ENCODE peak calls at places on chromosomes 7 and 10, in seven cellular contexts. One of them, this sample, is unnamed.

GRCh38 chr10:71706216-71707121 is 13.1 kb downstream of the C10orf105 start:
- DNase-seq in non-pigmented ciliary epithelial cell: no peak
- DNase-seq in BJ: no peak
- DNase-seq in CD8-positive, alpha-beta T cell: no peak
- DNase-seq in hypothalamus: no peak
- DNase-seq in foreskin fibroblast: no peak
- DNase-seq in mesenchymal stem cell: no peak
- DNase-seq in this sample: no peak

GRCh38 chr7:50653116-50653854 is 88.1 kb upstream of the DDC start:
- DNase-seq in non-pigmented ciliary epithelial cell: no peak
- DNase-seq in BJ: no peak
- DNase-seq in CD8-positive, alpha-beta T cell: no peak
- DNase-seq in hypothalamus: no peak
- DNase-seq in foreskin fibroblast: peak
- DNase-seq in mesenchymal stem cell: peak
- DNase-seq in this sample: no peak

GRCh38 chr10:70054902-70055301 is 2.3 kb downstream of the MACROH2A2 start:
- DNase-seq in non-pigmented ciliary epithelial cell: no peak
- DNase-seq in BJ: no peak
- DNase-seq in CD8-positive, alpha-beta T cell: no peak
- DNase-seq in hypothalamus: no peak
- DNase-seq in foreskin fibroblast: no peak
- DNase-seq in mesenchymal stem cell: no peak
- DNase-seq in this sample: no peak

GRCh38 chr10:93447019-93447418 is 35.1 kb downstream of the MYOF start:
- DNase-seq in non-pigmented ciliary epithelial cell: no peak
- DNase-seq in BJ: no peak
- DNase-seq in CD8-positive, alpha-beta T cell: no peak
- DNase-seq in hypothalamus: no peak
- DNase-seq in foreskin fibroblast: no peak
- DNase-seq in mesenchymal stem cell: no peak
- DNase-seq in this sample: no peak

GRCh38 chr7:10913457-10913856 is 60.2 kb upstream of the PHF14 start:
- DNase-seq in non-pigmented ciliary epithelial cell: no peak
- DNase-seq in BJ: no peak
- DNase-seq in CD8-positive, alpha-beta T cell: no peak
- DNase-seq in hypothalamus: no peak
- DNase-seq in foreskin fibroblast: no peak
- DNase-seq in mesenchymal stem cell: no peak
- DNase-seq in this sample: no peak

GRCh38 chr7:74606101-74606908 is 51.2 kb upstream of the GTF2I start:
- DNase-seq in non-pigmented ciliary epithelial cell: no peak
- DNase-seq in BJ: no peak
- DNase-seq in CD8-positive, alpha-beta T cell: peak
- DNase-seq in hypothalamus: no peak
- DNase-seq in foreskin fibroblast: peak
- DNase-seq in mesenchymal stem cell: no peak
- DNase-seq in this sample: no peak

GRCh38 chr10:71213127-71213616 is 802 bp downstream of the UNC5B start:
- DNase-seq in non-pigmented ciliary epithelial cell: no peak
- DNase-seq in BJ: no peak
- DNase-seq in CD8-positive, alpha-beta T cell: no peak
- DNase-seq in hypothalamus: no peak
- DNase-seq in foreskin fibroblast: peak
- DNase-seq in mesenchymal stem cell: peak
- DNase-seq in this sample: no peak

GRCh38 chr10:17003666-17004065 is 125.9 kb downstream of the CUBN start:
- DNase-seq in non-pigmented ciliary epithelial cell: no peak
- DNase-seq in BJ: no peak
- DNase-seq in CD8-positive, alpha-beta T cell: no peak
- DNase-seq in hypothalamus: no peak
- DNase-seq in foreskin fibroblast: no peak
- DNase-seq in mesenchymal stem cell: peak
- DNase-seq in this sample: no peak

GRCh38 chr7:33813331-33813730 is 92.0 kb upstream of the BMPER start:
- DNase-seq in non-pigmented ciliary epithelial cell: no peak
- DNase-seq in BJ: no peak
- DNase-seq in CD8-positive, alpha-beta T cell: no peak
- DNase-seq in hypothalamus: no peak
- DNase-seq in foreskin fibroblast: no peak
- DNase-seq in mesenchymal stem cell: no peak
- DNase-seq in this sample: no peak

GRCh38 chr10:70222340-70222794 is 10.9 kb downstream of the PPA1 start:
- DNase-seq in non-pigmented ciliary epithelial cell: no peak
- DNase-seq in BJ: no peak
- DNase-seq in CD8-positive, alpha-beta T cell: no peak
- DNase-seq in hypothalamus: no peak
- DNase-seq in foreskin fibroblast: peak
- DNase-seq in mesenchymal stem cell: no peak
- DNase-seq in this sample: no peak

GRCh38 chr7:87231243-87231642 is 11.7 kb upstream of the TMEM243 start:
- DNase-seq in non-pigmented ciliary epithelial cell: no peak
- DNase-seq in BJ: no peak
- DNase-seq in CD8-positive, alpha-beta T cell: no peak
- DNase-seq in hypothalamus: no peak
- DNase-seq in foreskin fibroblast: no peak
- DNase-seq in mesenchymal stem cell: no peak
- DNase-seq in this sample: no peak

GRCh38 chr10:1360581-1361164 is 304.5 kb downstream of the WDR37 start:
- DNase-seq in non-pigmented ciliary epithelial cell: no peak
- DNase-seq in BJ: no peak
- DNase-seq in CD8-positive, alpha-beta T cell: no peak
- DNase-seq in hypothalamus: no peak
- DNase-seq in foreskin fibroblast: no peak
- DNase-seq in mesenchymal stem cell: peak
- DNase-seq in this sample: no peak

GRCh38 chr7:44183386-44183785 is 5.9 kb downstream of the GCK start:
- DNase-seq in non-pigmented ciliary epithelial cell: no peak
- DNase-seq in BJ: no peak
- DNase-seq in CD8-positive, alpha-beta T cell: no peak
- DNase-seq in hypothalamus: no peak
- DNase-seq in foreskin fibroblast: no peak
- DNase-seq in mesenchymal stem cell: no peak
- DNase-seq in this sample: no peak

GRCh38 chr7:131878777-131879176 is 322.3 kb upstream of the PODXL start:
- DNase-seq in non-pigmented ciliary epithelial cell: no peak
- DNase-seq in BJ: no peak
- DNase-seq in CD8-positive, alpha-beta T cell: no peak
- DNase-seq in hypothalamus: no peak
- DNase-seq in foreskin fibroblast: no peak
- DNase-seq in mesenchymal stem cell: no peak
- DNase-seq in this sample: no peak

GRCh38 chr10:62817120-62817762 is 1.1 kb upstream of the EGR2 start:
- DNase-seq in non-pigmented ciliary epithelial cell: no peak
- DNase-seq in BJ: no peak
- DNase-seq in CD8-positive, alpha-beta T cell: peak
- DNase-seq in hypothalamus: peak
- DNase-seq in foreskin fibroblast: no peak
- DNase-seq in mesenchymal stem cell: no peak
- DNase-seq in this sample: peak

GRCh38 chr7:2622869-2623697 is 8.7 kb upstream of the TTYH3 start:
- DNase-seq in non-pigmented ciliary epithelial cell: no peak
- DNase-seq in BJ: no peak
- DNase-seq in CD8-positive, alpha-beta T cell: no peak
- DNase-seq in hypothalamus: no peak
- DNase-seq in foreskin fibroblast: no peak
- DNase-seq in mesenchymal stem cell: no peak
- DNase-seq in this sample: peak

GRCh38 chr7:53811555-53812079 is 730.6 kb upstream of the VSTM2A start:
- DNase-seq in non-pigmented ciliary epithelial cell: no peak
- DNase-seq in BJ: no peak
- DNase-seq in CD8-positive, alpha-beta T cell: no peak
- DNase-seq in hypothalamus: no peak
- DNase-seq in foreskin fibroblast: no peak
- DNase-seq in mesenchymal stem cell: no peak
- DNase-seq in this sample: no peak

GRCh38 chr10:63765126-63765525 is 243.9 kb downstream of the REEP3 start:
- DNase-seq in non-pigmented ciliary epithelial cell: no peak
- DNase-seq in BJ: no peak
- DNase-seq in CD8-positive, alpha-beta T cell: no peak
- DNase-seq in hypothalamus: no peak
- DNase-seq in foreskin fibroblast: no peak
- DNase-seq in mesenchymal stem cell: peak
- DNase-seq in this sample: no peak

GRCh38 chr7:70589010-70589409 is 542.9 kb upstream of the GALNT17 start:
- DNase-seq in non-pigmented ciliary epithelial cell: no peak
- DNase-seq in BJ: no peak
- DNase-seq in CD8-positive, alpha-beta T cell: no peak
- DNase-seq in hypothalamus: no peak
- DNase-seq in foreskin fibroblast: no peak
- DNase-seq in mesenchymal stem cell: no peak
- DNase-seq in this sample: no peak

GRCh38 chr10:64071218-64071617 is 550.0 kb downstream of the REEP3 start:
- DNase-seq in non-pigmented ciliary epithelial cell: no peak
- DNase-seq in BJ: no peak
- DNase-seq in CD8-positive, alpha-beta T cell: no peak
- DNase-seq in hypothalamus: no peak
- DNase-seq in foreskin fibroblast: no peak
- DNase-seq in mesenchymal stem cell: no peak
- DNase-seq in this sample: no peak

GRCh38 chr7:99407849-99408346 is 499 bp downstream of the PDAP1 start:
- DNase-seq in non-pigmented ciliary epithelial cell: peak
- DNase-seq in BJ: peak
- DNase-seq in CD8-positive, alpha-beta T cell: no peak
- DNase-seq in hypothalamus: no peak
- DNase-seq in foreskin fibroblast: peak
- DNase-seq in mesenchymal stem cell: peak
- DNase-seq in this sample: no peak

GRCh38 chr10:101070098-101070497 is 8.3 kb downstream of the KAZALD1 start:
- DNase-seq in non-pigmented ciliary epithelial cell: no peak
- DNase-seq in BJ: no peak
- DNase-seq in CD8-positive, alpha-beta T cell: no peak
- DNase-seq in hypothalamus: no peak
- DNase-seq in foreskin fibroblast: no peak
- DNase-seq in mesenchymal stem cell: no peak
- DNase-seq in this sample: no peak

GRCh38 chr10:96288151-96288621 is 16.0 kb upstream of the DNTT start:
- DNase-seq in non-pigmented ciliary epithelial cell: no peak
- DNase-seq in BJ: no peak
- DNase-seq in CD8-positive, alpha-beta T cell: no peak
- DNase-seq in hypothalamus: no peak
- DNase-seq in foreskin fibroblast: no peak
- DNase-seq in mesenchymal stem cell: no peak
- DNase-seq in this sample: no peak

GRCh38 chr10:32577448-32577847 is 131.5 kb downstream of the CCDC7 start:
- DNase-seq in non-pigmented ciliary epithelial cell: no peak
- DNase-seq in BJ: peak
- DNase-seq in CD8-positive, alpha-beta T cell: no peak
- DNase-seq in hypothalamus: no peak
- DNase-seq in foreskin fibroblast: peak
- DNase-seq in mesenchymal stem cell: peak
- DNase-seq in this sample: no peak

GRCh38 chr7:1947586-1948217 is 277.6 kb downstream of the ELFN1 start:
- DNase-seq in non-pigmented ciliary epithelial cell: no peak
- DNase-seq in BJ: no peak
- DNase-seq in CD8-positive, alpha-beta T cell: no peak
- DNase-seq in hypothalamus: no peak
- DNase-seq in foreskin fibroblast: no peak
- DNase-seq in mesenchymal stem cell: no peak
- DNase-seq in this sample: peak

GRCh38 chr10:12489806-12490205 is 140.5 kb downstream of the CAMK1D start:
- DNase-seq in non-pigmented ciliary epithelial cell: no peak
- DNase-seq in BJ: no peak
- DNase-seq in CD8-positive, alpha-beta T cell: no peak
- DNase-seq in hypothalamus: no peak
- DNase-seq in foreskin fibroblast: no peak
- DNase-seq in mesenchymal stem cell: no peak
- DNase-seq in this sample: no peak

GRCh38 chr7:111741811-111742240 is 179.5 kb upstream of the IMMP2L start:
- DNase-seq in non-pigmented ciliary epithelial cell: peak
- DNase-seq in BJ: no peak
- DNase-seq in CD8-positive, alpha-beta T cell: peak
- DNase-seq in hypothalamus: no peak
- DNase-seq in foreskin fibroblast: peak
- DNase-seq in mesenchymal stem cell: peak
- DNase-seq in this sample: no peak

GRCh38 chr10:31693499-31693898 is 235.1 kb downstream of the ARHGAP12 start:
- DNase-seq in non-pigmented ciliary epithelial cell: no peak
- DNase-seq in BJ: no peak
- DNase-seq in CD8-positive, alpha-beta T cell: no peak
- DNase-seq in hypothalamus: no peak
- DNase-seq in foreskin fibroblast: no peak
- DNase-seq in mesenchymal stem cell: no peak
- DNase-seq in this sample: no peak

GRCh38 chr10:775245-776075 is 86.0 kb upstream of the DIP2C start:
- DNase-seq in non-pigmented ciliary epithelial cell: no peak
- DNase-seq in BJ: no peak
- DNase-seq in CD8-positive, alpha-beta T cell: no peak
- DNase-seq in hypothalamus: no peak
- DNase-seq in foreskin fibroblast: no peak
- DNase-seq in mesenchymal stem cell: peak
- DNase-seq in this sample: no peak

GRCh38 chr7:1909476-1909875 is 239.4 kb downstream of the ELFN1 start:
- DNase-seq in non-pigmented ciliary epithelial cell: no peak
- DNase-seq in BJ: no peak
- DNase-seq in CD8-positive, alpha-beta T cell: no peak
- DNase-seq in hypothalamus: no peak
- DNase-seq in foreskin fibroblast: no peak
- DNase-seq in mesenchymal stem cell: no peak
- DNase-seq in this sample: no peak